ENCODE peak calls at places on chromosomes 2 and 18, in six cellular contexts. J, Q, Z, A, C and B are unnamed samples.

GRCh38 chr2:61878756-61879155 is 9.7 kb downstream of the CCT4 start:
- DNase-seq in J (no peak), Q (no peak), Z (no peak), A (no peak), C (no peak), B (no peak)

GRCh38 chr2:186544255-186544675 is 45.6 kb upstream of the ITGAV start:
- DNase-seq in J (no peak), Q (no peak), Z (no peak), A (no peak), C (no peak), B (no peak)

GRCh38 chr2:197777823-197778407 is 7.2 kb downstream of the BOLL start:
- DNase-seq in J (no peak), Q (peak), Z (no peak), A (peak), C (no peak), B (no peak)

GRCh38 chr18:47321815-47322214 is 70.4 kb upstream of the SKOR2 start:
- DNase-seq in J (no peak), Q (no peak), Z (no peak), A (no peak), C (no peak), B (no peak)

GRCh38 chr2:19863303-19864041 is 38.3 kb downstream of the TTC32 start:
- DNase-seq in J (peak), Q (peak), Z (no peak), A (peak), C (peak), B (peak)

GRCh38 chr2:120988051-120988707 is 252.5 kb downstream of the GLI2 start:
- DNase-seq in J (no peak), Q (no peak), Z (no peak), A (no peak), C (no peak), B (no peak)

GRCh38 chr18:12886498-12887126 is 2.6 kb upstream of the PTPN2 start:
- DNase-seq in J (no peak), Q (peak), Z (no peak), A (peak), C (no peak), B (no peak)

GRCh38 chr2:240503848-240504247 is 53.9 kb downstream of the ANKMY1 start:
- DNase-seq in J (no peak), Q (no peak), Z (no peak), A (no peak), C (no peak), B (no peak)

GRCh38 chr2:174788291-174788929 is 24.1 kb upstream of the CHRNA1 start:
- DNase-seq in J (no peak), Q (no peak), Z (no peak), A (peak), C (no peak), B (no peak)

GRCh38 chr2:21836261-21836660 is 712.5 kb downstream of the TDRD15 start:
- DNase-seq in J (no peak), Q (no peak), Z (no peak), A (no peak), C (no peak), B (no peak)

GRCh38 chr2:203934006-203934632 is 2.4 kb upstream of the ICOS start:
- DNase-seq in J (no peak), Q (no peak), Z (no peak), A (no peak), C (no peak), B (peak)

GRCh38 chr2:232633413-232634318 is at the start of gene EFHD1:
- DNase-seq in J (peak), Q (peak), Z (peak), A (peak), C (peak), B (peak)

GRCh38 chr2:240355001-240355891 is 80.2 kb upstream of the GPC1 start:
- DNase-seq in J (no peak), Q (no peak), Z (no peak), A (no peak), C (no peak), B (no peak)

GRCh38 chr18:25262920-25263319 is 89.0 kb downstream of the ZNF521 start:
- DNase-seq in J (no peak), Q (no peak), Z (no peak), A (no peak), C (no peak), B (no peak)

GRCh38 chr2:20755132-20755800 is 67.6 kb downstream of the LDAH start:
- DNase-seq in J (no peak), Q (no peak), Z (no peak), A (no peak), C (no peak), B (no peak)

GRCh38 chr2:218851286-218851685 is 8.3 kb upstream of the WNT6 start:
- DNase-seq in J (no peak), Q (no peak), Z (no peak), A (no peak), C (no peak), B (no peak)

GRCh38 chr2:26759845-26760244 is 4.2 kb upstream of the SLC35F6 start:
- DNase-seq in J (no peak), Q (no peak), Z (no peak), A (no peak), C (no peak), B (no peak)

GRCh38 chr2:66660804-66661203 is 225.9 kb downstream of the MEIS1 start:
- DNase-seq in J (no peak), Q (no peak), Z (no peak), A (no peak), C (no peak), B (no peak)

GRCh38 chr2:187435756-187436155 is 12.3 kb downstream of the CALCRL start:
- DNase-seq in J (no peak), Q (no peak), Z (no peak), A (no peak), C (no peak), B (no peak)

GRCh38 chr18:45920367-45920766 is 46.8 kb downstream of the EPG5 start:
- DNase-seq in J (no peak), Q (no peak), Z (peak), A (no peak), C (no peak), B (no peak)

GRCh38 chr2:55073278-55073677 is 23.0 kb upstream of the RTN4 start:
- DNase-seq in J (no peak), Q (no peak), Z (no peak), A (no peak), C (no peak), B (no peak)

GRCh38 chr2:168350380-168350779 is 103.0 kb upstream of the STK39 start:
- DNase-seq in J (no peak), Q (no peak), Z (no peak), A (no peak), C (no peak), B (no peak)

GRCh38 chr2:20352230-20353216 is 1.9 kb upstream of the PUM2 start:
- DNase-seq in J (no peak), Q (no peak), Z (no peak), A (peak), C (no peak), B (no peak)

GRCh38 chr18:22640281-22640842 is 222.6 kb upstream of the CTAGE1 start:
- DNase-seq in J (no peak), Q (no peak), Z (no peak), A (no peak), C (no peak), B (no peak)

GRCh38 chr18:76382265-76382664 is 112.8 kb downstream of the ZNF516 start:
- DNase-seq in J (no peak), Q (no peak), Z (no peak), A (no peak), C (no peak), B (no peak)